ENCODE peak calls at places on chromosomes 1 and 21, in five cellular contexts. L is CD8-positive, alpha-beta T cell; H is endodermal cell; B is naive thymus-derived CD4-positive, alpha-beta T cell; J is aorta. R is an unnamed sample.
A peak's percentile ranks its signal among the peaks of the same experiment; 100 is the strongest.

GRCh38 chr1:246020231-246020954 is 486.7 kb downstream of the SMYD3 start:
- DNase-seq in L (no peak), H (no peak), B (no peak), J (no peak), R (no peak)

GRCh38 chr1:173753830-173754229 is 39.0 kb downstream of the KLHL20 start:
- DNase-seq in L (no peak), H (no peak), B (no peak), J (no peak), R (no peak)

GRCh38 chr1:246680180-246680579 is 44.0 kb upstream of the SCCPDH start:
- DNase-seq in L (no peak), H (no peak), B (no peak), J (no peak), R (no peak)

GRCh38 chr1:109901508-109902145 is 9.0 kb upstream of the CSF1 start:
- DNase-seq in L (no peak), H (no peak), B (no peak), J (peak; percentile 81), R (peak; percentile 92)

GRCh38 chr1:10626011-10626731 is 151.4 kb downstream of the PEX14 start:
- DNase-seq in L (no peak), H (no peak), B (no peak), J (peak; percentile 64), R (no peak)

GRCh38 chr1:147598631-147599361 is 57.5 kb downstream of the BCL9 start:
- DNase-seq in L (peak; percentile 6), H (peak; percentile 50), B (peak; percentile 43), J (peak; percentile 84), R (peak; percentile 69)

GRCh38 chr21:44817914-44818635 is at the start of gene SUMO3:
- DNase-seq in L (peak; percentile 77), H (peak; percentile 91), B (peak; percentile 96), J (peak; percentile 93), R (peak; percentile 81)

GRCh38 chr1:1137256-1138045 is 21.6 kb upstream of the C1orf159 start:
- DNase-seq in L (peak; percentile 36), H (no peak), B (peak; percentile 52), J (no peak), R (no peak)

GRCh38 chr1:13732971-13733667 is 33.1 kb downstream of the PRDM2 start:
- DNase-seq in L (no peak), H (no peak), B (peak; percentile 53), J (no peak), R (no peak)

GRCh38 chr1:20271498-20272400 is 18.9 kb upstream of the VWA5B1 start:
- DNase-seq in L (no peak), H (no peak), B (no peak), J (no peak), R (no peak)

GRCh38 chr1:87252406-87252805 is 76.3 kb upstream of the LMO4 start:
- DNase-seq in L (no peak), H (no peak), B (no peak), J (no peak), R (no peak)

GRCh38 chr1:50275564-50275963 is 147.7 kb downstream of the DMRTA2 start:
- DNase-seq in L (no peak), H (peak; percentile 54), B (no peak), J (no peak), R (no peak)

GRCh38 chr21:35411434-35411833 is 362.3 kb upstream of the RUNX1 start:
- DNase-seq in L (no peak), H (no peak), B (no peak), J (no peak), R (no peak)

GRCh38 chr1:229129306-229130027 is 141.4 kb upstream of the RAB4A start:
- DNase-seq in L (peak; percentile 8), H (peak; percentile 68), B (peak; percentile 43), J (no peak), R (no peak)

GRCh38 chr1:166379447-166379846 is 212.6 kb upstream of the FAM78B start:
- DNase-seq in L (no peak), H (no peak), B (no peak), J (no peak), R (no peak)

GRCh38 chr1:92797961-92798360 is 13.1 kb upstream of the EVI5 start:
- DNase-seq in L (no peak), H (no peak), B (no peak), J (no peak), R (no peak)

GRCh38 chr1:14630986-14631385 is 32.5 kb downstream of the KAZN start:
- DNase-seq in L (no peak), H (no peak), B (no peak), J (no peak), R (no peak)

GRCh38 chr1:177164380-177165068 is at the start of gene ASTN1:
- DNase-seq in L (no peak), H (peak; percentile 79), B (no peak), J (peak; percentile 69), R (no peak)

GRCh38 chr1:16175610-16176553 is 20.0 kb upstream of the EPHA2 start:
- DNase-seq in L (no peak), H (peak; percentile 59), B (no peak), J (peak; percentile 96), R (peak; percentile 92)

GRCh38 chr1:61241411-61241838 is 159.1 kb downstream of the NFIA start:
- DNase-seq in L (no peak), H (no peak), B (no peak), J (peak; percentile 83), R (no peak)

GRCh38 chr1:188117436-188117835 is 1288.7 kb downstream of the PLA2G4A start:
- DNase-seq in L (no peak), H (no peak), B (no peak), J (no peak), R (no peak)

GRCh38 chr1:8985915-8986813 is 40.1 kb downstream of the SLC2A7 start:
- DNase-seq in L (no peak), H (no peak), B (no peak), J (peak; percentile 94), R (peak; percentile 86)

GRCh38 chr1:153842006-153842471 is 66.8 kb downstream of the SLC27A3 start:
- DNase-seq in L (no peak), H (no peak), B (no peak), J (no peak), R (no peak)

GRCh38 chr1:119743776-119744597 is 24.7 kb downstream of the HMGCS2 start:
- DNase-seq in L (no peak), H (peak; percentile 83), B (peak; percentile 39), J (no peak), R (peak; percentile 75)

GRCh38 chr1:63322248-63322943 is at the start of gene FOXD3:
- DNase-seq in L (no peak), H (peak; percentile 95), B (peak; percentile 28), J (peak; percentile 88), R (peak; percentile 67)

GRCh38 chr1:33715195-33715811 is 148.6 kb upstream of the HMGB4 start:
- DNase-seq in L (no peak), H (peak; percentile 28), B (no peak), J (no peak), R (no peak)

GRCh38 chr1:31041529-31041928 is 24.0 kb downstream of the PUM1 start:
- DNase-seq in L (no peak), H (no peak), B (no peak), J (no peak), R (no peak)

DNA sequence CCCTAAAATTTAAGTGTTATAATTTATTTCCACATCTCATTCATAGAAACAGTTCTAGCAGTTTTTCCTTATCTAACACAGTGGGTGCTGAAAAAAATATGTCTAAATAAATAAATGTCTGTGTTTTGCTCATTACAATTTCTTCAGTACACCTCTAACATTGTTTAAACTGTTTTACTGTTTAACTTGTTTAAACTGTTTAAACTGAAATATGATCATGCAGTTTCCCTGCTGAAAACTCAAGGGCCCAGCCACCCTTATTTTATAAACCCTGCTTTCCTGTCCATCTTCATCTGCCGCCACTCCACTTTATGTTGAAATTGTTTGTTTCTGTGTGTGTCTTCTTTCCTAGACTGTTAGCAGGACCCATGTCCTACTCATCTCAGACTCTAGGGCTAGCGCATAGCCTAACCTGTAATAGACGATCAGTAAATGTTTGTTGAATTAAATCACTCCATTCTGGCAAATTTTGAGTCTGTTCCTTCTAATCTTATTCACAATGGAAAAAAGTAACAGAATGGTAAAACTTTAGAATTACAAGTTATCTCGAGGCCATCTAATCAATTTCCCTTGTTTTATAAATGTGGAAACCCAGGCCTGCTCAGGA is 9.4 kb upstream of the PIK3C2B start:
- DNase-seq in L (no peak), H (no peak), B (no peak), J (no peak), R (no peak)
- H3K27ac ChIP-seq in L (no peak overlapping the region), H (no peak overlapping the region), B (no peak overlapping the region), J (no peak overlapping the region), R (peak overlapping the region; percentile 61)

GRCh38 chr21:20276954-20277353 is 721.3 kb upstream of the NCAM2 start:
- DNase-seq in L (no peak), H (no peak), B (no peak), J (no peak), R (no peak)

GRCh38 chr21:20270365-20271055 is 727.7 kb upstream of the NCAM2 start:
- DNase-seq in L (no peak), H (no peak), B (no peak), J (no peak), R (no peak)

GRCh38 chr21:20272791-20273362 is 725.3 kb upstream of the NCAM2 start:
- DNase-seq in L (no peak), H (no peak), B (no peak), J (no peak), R (no peak)

GRCh38 chr21:20276377-20276776 is 721.8 kb upstream of the NCAM2 start:
- DNase-seq in L (no peak), H (no peak), B (no peak), J (no peak), R (no peak)
- H3K4me3 ChIP-seq in L (no peak overlapping the region), H (no peak overlapping the region), B (no peak overlapping the region), J (no peak overlapping the region), R (no peak overlapping the region)

GRCh38 chr1:193476748-193477147 is 290.3 kb upstream of the B3GALT2 start:
- DNase-seq in L (no peak), H (no peak), B (no peak), J (no peak), R (no peak)
- H3K27ac ChIP-seq in L (no peak overlapping the region), H (no peak overlapping the region), B (no peak overlapping the region), J (no peak overlapping the region), R (no peak overlapping the region)

GRCh38 chr1:39412892-39413291 is 78.5 kb upstream of the BMP8A start:
- DNase-seq in L (no peak), H (no peak), B (no peak), J (no peak), R (no peak)

GRCh38 chr1:39410915-39411436 is 80.5 kb upstream of the BMP8A start:
- DNase-seq in L (peak; percentile 25), H (peak; percentile 87), B (peak; percentile 65), J (peak; percentile 91), R (peak; percentile 76)

GRCh38 chr1:39409055-39409816 is 82.2 kb upstream of the BMP8A start:
- DNase-seq in L (no peak), H (peak; percentile 81), B (no peak), J (peak; percentile 83), R (peak; percentile 66)

GRCh38 chr1:39412079-39412478 is 79.4 kb upstream of the BMP8A start:
- DNase-seq in L (no peak), H (no peak), B (no peak), J (no peak), R (no peak)

GRCh38 chr1:39411526-39411925 is 79.9 kb upstream of the BMP8A start:
- DNase-seq in L (no peak), H (no peak), B (no peak), J (no peak), R (no peak)
- H3K4me3 ChIP-seq in L (no peak overlapping the region), H (peak overlapping the region; percentile 89), B (no peak overlapping the region), J (peak overlapping the region; percentile 50), R (peak overlapping the region; percentile 11)

DNA sequence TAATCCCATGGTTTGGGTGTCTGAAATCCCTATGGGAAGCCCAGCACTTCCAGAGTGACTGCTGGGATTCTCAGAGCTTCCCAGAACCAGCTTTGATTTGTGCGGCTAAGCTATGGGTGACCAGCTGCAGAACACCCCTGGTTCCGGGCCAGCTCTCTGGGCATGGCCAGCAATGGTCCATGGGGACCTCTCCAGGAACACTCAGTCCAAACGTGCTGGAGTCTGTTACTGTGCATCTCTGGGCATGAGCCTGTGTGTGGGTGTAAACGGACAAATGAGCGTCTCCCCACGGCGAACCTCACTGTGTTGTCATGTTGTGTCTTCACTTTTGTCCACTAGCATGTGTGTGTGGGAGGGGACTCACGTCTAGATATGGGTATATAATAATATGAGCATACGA is 54.4 kb downstream of the MAB21L3 start:
- DNase-seq in L (no peak), H (no peak), B (no peak), J (peak; percentile 83), R (no peak)
- H3K27ac ChIP-seq in L (no peak overlapping the region), H (no peak overlapping the region), B (no peak overlapping the region), J (no peak overlapping the region), R (no peak overlapping the region)

R was measured in right lobe of liver.